ENCODE peak calls at places on chromosomes 2 and 18, in eight cellular contexts. P, C, O, Z, R, B, U and D are unnamed samples.

GRCh38 chr18:35730738-35731370 is 149.3 kb downstream of the GALNT1 start:
- DNase-seq in P (no peak), C (no peak), O (no peak), Z (no peak), R (no peak), B (no peak), U (no peak), D (no peak)

GRCh38 chr2:55493220-55493619 is 26.3 kb upstream of the CFAP36 start:
- DNase-seq in P (no peak), C (peak), O (no peak), Z (no peak), R (no peak), B (no peak), U (no peak), D (no peak)

GRCh38 chr18:24465491-24465890 is 5.1 kb downstream of the HRH4 start:
- DNase-seq in P (no peak), C (no peak), O (no peak), Z (no peak), R (no peak), B (no peak), U (no peak), D (no peak)

GRCh38 chr2:127079358-127079920 is 27.5 kb downstream of the BIN1 start:
- DNase-seq in P (no peak), C (no peak), O (no peak), Z (no peak), R (no peak), B (no peak), U (no peak), D (no peak)

GRCh38 chr2:37232131-37232933 is 874 bp downstream of the NDUFAF7 start:
- DNase-seq in P (peak), C (peak), O (peak), Z (no peak), R (no peak), B (peak), U (no peak), D (peak)

GRCh38 chr2:186256540-186256939 is 229.5 kb upstream of the ZC3H15 start:
- DNase-seq in P (peak), C (peak), O (no peak), Z (peak), R (no peak), B (peak), U (peak), D (no peak)

GRCh38 chr2:38666578-38666926 is 638 bp downstream of the GALM start:
- DNase-seq in P (no peak), C (peak), O (no peak), Z (no peak), R (no peak), B (peak), U (no peak), D (peak)

GRCh38 chr2:121565389-121566250 is 34.9 kb downstream of the RNU4ATAC start:
- DNase-seq in P (no peak), C (no peak), O (no peak), Z (no peak), R (no peak), B (no peak), U (no peak), D (no peak)

GRCh38 chr2:120283649-120284048 is 31.0 kb downstream of the RALB start:
- DNase-seq in P (no peak), C (peak), O (no peak), Z (no peak), R (no peak), B (peak), U (no peak), D (peak)

GRCh38 chr2:72738096-72738495 is 87.7 kb downstream of the EXOC6B start:
- DNase-seq in P (no peak), C (peak), O (no peak), Z (no peak), R (no peak), B (no peak), U (no peak), D (no peak)

GRCh38 chr18:58542426-58543159 is 86.3 kb downstream of the ALPK2 start:
- DNase-seq in P (no peak), C (no peak), O (no peak), Z (no peak), R (no peak), B (no peak), U (no peak), D (no peak)

GRCh38 chr2:168120730-168121129 is 126.7 kb downstream of the STK39 start:
- DNase-seq in P (no peak), C (peak), O (no peak), Z (peak), R (no peak), B (no peak), U (no peak), D (no peak)

GRCh38 chr2:26584656-26585055 is 56.5 kb downstream of the CIB4 start:
- DNase-seq in P (no peak), C (no peak), O (no peak), Z (no peak), R (no peak), B (no peak), U (no peak), D (no peak)

GRCh38 chr2:181627545-181627944 is 29.4 kb downstream of the CERKL start:
- DNase-seq in P (peak), C (peak), O (no peak), Z (no peak), R (no peak), B (no peak), U (no peak), D (no peak)